ENCODE peak calls at places on chromosome 22, in seven cellular contexts. Q, A, R, M, P, B and C are unnamed samples. For H3K4me1, the result is how much of the 10 kb centered on the place peaks cover.

GRCh38 chr22:35642305-35642741 is 5.9 kb upstream of the APOL6 start:
- DNase-seq in Q (no peak), A (peak), R (peak), M (peak), P (no peak), B (no peak), C (peak)

GRCh38 chr22:45626198-45626651 is 45.4 kb upstream of the ATXN10 start:
- DNase-seq in Q (peak), A (no peak), R (peak), M (no peak), P (no peak), B (no peak), C (no peak)

GRCh38 chr22:33921576-33922181 is 1.4 kb upstream of the LARGE1 start:
- DNase-seq in Q (no peak), A (peak), R (peak), M (peak), P (no peak), B (peak), C (peak)

GRCh38 chr22:29706493-29706892 is 13.3 kb upstream of the CABP7 start:
- DNase-seq in Q (no peak), A (no peak), R (no peak), M (no peak), P (no peak), B (no peak), C (no peak)

GRCh38 chr22:40212126-40212525 is 34.4 kb downstream of the TNRC6B start:
- DNase-seq in Q (no peak), A (no peak), R (no peak), M (no peak), P (no peak), B (no peak), C (no peak)

GRCh38 chr22:19872779-19873137 is 18.1 kb upstream of the GNB1L start:
- DNase-seq in Q (no peak), A (no peak), R (peak), M (no peak), P (no peak), B (peak), C (peak)

GRCh38 chr22:43885786-43886185 is 6.0 kb downstream of the PNPLA5 start:
- DNase-seq in Q (no peak), A (no peak), R (no peak), M (peak), P (no peak), B (no peak), C (no peak)

GRCh38 chr22:39414886-39415285 is 15.3 kb downstream of the TAB1 start:
- DNase-seq in Q (no peak), A (no peak), R (peak), M (no peak), P (no peak), B (peak), C (peak)

GRCh38 chr22:38175206-38176118 is 6.2 kb downstream of the PLA2G6 start:
- DNase-seq in Q (no peak), A (no peak), R (no peak), M (peak), P (no peak), B (no peak), C (no peak)

GRCh38 chr22:29150701-29151100 is 55.0 kb upstream of the EMID1 start:
- DNase-seq in Q (no peak), A (peak), R (peak), M (peak), P (no peak), B (peak), C (no peak)

GRCh38 chr22:19757140-19757984 is 3.2 kb upstream of the TBX1 start:
- DNase-seq in Q (no peak), A (no peak), R (no peak), M (no peak), P (no peak), B (no peak), C (no peak)

GRCh38 chr22:42389137-42389536 is 43.1 kb downstream of the NFAM1 start:
- DNase-seq in Q (no peak), A (no peak), R (no peak), M (no peak), P (no peak), B (no peak), C (no peak)

GRCh38 chr22:46507451-46508390 is 29.7 kb downstream of the CELSR1 start:
- DNase-seq in Q (no peak), A (no peak), R (no peak), M (no peak), P (no peak), B (no peak), C (no peak)

GRCh38 chr22:36352775-36353507 is 34.8 kb downstream of the MYH9 start:
- DNase-seq in Q (no peak), A (peak), R (no peak), M (no peak), P (no peak), B (no peak), C (peak)

GRCh38 chr22:17167486-17167885 is 8.4 kb upstream of the HDHD5 start:
- DNase-seq in Q (no peak), A (peak), R (no peak), M (no peak), P (no peak), B (peak), C (peak)

GRCh38 chr22:37197451-37198289 is 9.6 kb upstream of the C1QTNF6 start:
- DNase-seq in Q (peak), A (peak), R (peak), M (peak), P (no peak), B (peak), C (peak)

GRCh38 chr22:28799125-28799833 is 1.1 kb downstream of the XBP1 start:
- DNase-seq in Q (peak), A (peak), R (no peak), M (peak), P (no peak), B (peak), C (no peak)

GRCh38 chr22:39129081-39129480 is 23.4 kb downstream of the CBX7 start:
- DNase-seq in Q (no peak), A (no peak), R (no peak), M (no peak), P (no peak), B (no peak), C (no peak)

GRCh38 chr22:42685941-42686666 is 34.6 kb downstream of the A4GALT start:
- DNase-seq in Q (no peak), A (peak), R (no peak), M (peak), P (no peak), B (peak), C (no peak)

GRCh38 chr22:20632518-20632917 is 125.1 kb downstream of the MED15 start:
- DNase-seq in Q (no peak), A (no peak), R (no peak), M (no peak), P (no peak), B (no peak), C (no peak)

GRCh38 chr22:37624876-37625275 is 14.6 kb upstream of the SH3BP1 start:
- DNase-seq in Q (no peak), A (no peak), R (no peak), M (no peak), P (no peak), B (no peak), C (no peak)

DNA sequence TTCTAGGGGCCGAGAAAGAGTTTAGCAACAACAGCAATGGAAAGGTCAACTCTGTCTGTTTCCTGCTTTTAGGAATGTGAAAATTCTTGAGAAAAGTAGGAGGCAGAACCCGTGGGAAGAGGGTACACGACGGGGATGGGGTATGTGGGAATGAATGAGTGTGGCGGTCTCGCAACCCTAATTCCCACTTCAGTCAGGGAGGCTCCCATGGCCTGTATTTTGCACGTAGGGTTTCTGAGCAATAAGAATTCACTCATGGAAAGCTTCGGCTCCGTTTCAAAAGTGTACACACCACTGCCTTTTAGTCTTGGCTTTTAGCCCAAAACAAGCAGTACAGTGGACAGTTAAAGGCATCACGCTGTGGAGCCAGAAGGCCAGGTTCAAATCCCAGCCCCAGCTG is 116.7 kb downstream of the MN1 start:
- DNase-seq in Q (no peak), A (no peak), R (no peak), M (no peak), P (no peak), B (no peak), C (no peak)
- H3K4me1 ChIP-seq in Q (under half), A (under half), R (under half), M (under half), P (under half), B (under half), C (under half)

GRCh38 chr22:50308597-50308935 is 1.1 kb upstream of the PLXNB2 start:
- DNase-seq in Q (no peak), A (peak), R (peak), M (peak), P (no peak), B (peak), C (peak)
- TF ChIP-seq POLR2A in Q (no peak), A (no peak), R (no peak), M (no peak), P (no peak), B (no peak), C (peak)

GRCh38 chr22:27217154-27217553 is 559.8 kb downstream of the MIAT start:
- DNase-seq in Q (no peak), A (no peak), R (no peak), M (no peak), P (no peak), B (no peak), C (no peak)

GRCh38 chr22:27214691-27215090 is 557.3 kb downstream of the MIAT start:
- DNase-seq in Q (no peak), A (no peak), R (no peak), M (no peak), P (no peak), B (no peak), C (no peak)

GRCh38 chr22:27215826-27216320 is 558.5 kb downstream of the MIAT start:
- DNase-seq in Q (no peak), A (no peak), R (no peak), M (no peak), P (no peak), B (no peak), C (no peak)

GRCh38 chr22:27218012-27218483 is 560.7 kb downstream of the MIAT start:
- DNase-seq in Q (no peak), A (no peak), R (no peak), M (no peak), P (no peak), B (no peak), C (no peak)

DNA sequence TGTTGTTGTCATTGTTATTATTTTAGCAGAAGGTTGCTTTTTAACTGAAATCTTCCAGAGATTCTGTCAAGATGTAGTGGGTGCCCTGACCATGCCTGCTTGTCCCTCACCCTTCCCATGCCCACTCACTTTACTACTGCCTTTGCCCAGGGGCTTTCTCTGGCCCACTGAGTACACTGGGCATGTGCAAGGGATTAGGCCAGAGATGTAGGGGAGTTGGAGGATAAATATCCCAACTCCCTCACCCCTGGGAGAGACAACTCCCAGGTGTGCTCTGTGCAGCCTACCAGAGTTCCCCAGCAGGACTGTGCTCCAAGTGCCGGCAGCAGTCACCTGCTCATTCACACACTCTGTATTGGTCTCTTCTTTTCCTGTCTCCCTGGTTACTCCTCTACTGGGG is 559.1 kb downstream of the MIAT start:
- DNase-seq in Q (no peak), A (no peak), R (no peak), M (no peak), P (no peak), B (no peak), C (no peak)
- H3K4me1 ChIP-seq in Q (under half), A (under half), R (under half), M (half or more), P (under half), B (under half), C (under half)

GRCh38 chr22:21982338-21982965 is at the start of gene TOP3B:
- DNase-seq in Q (peak), A (peak), R (peak), M (peak), P (no peak), B (peak), C (peak)
- TF ChIP-seq POLR2A in Q (peak), A (peak), R (no peak), M (no peak), P (no peak), B (peak), C (no peak)